ENCODE peak calls at places on chromosomes 16 and 17, in four cellular contexts. One of them, this sample, is unnamed.

GRCh38 chr17:60748232-60748631 is 70.6 kb downstream of the BCAS3 start:
- DNase-seq in IMR-90: no peak
- DNase-seq in H1: no peak
- DNase-seq in mesendoderm: no peak
- DNase-seq in this sample: no peak

GRCh38 chr16:82088483-82088882 is 53.4 kb downstream of the HSD17B2 start:
- DNase-seq in IMR-90: no peak
- DNase-seq in H1: no peak
- DNase-seq in mesendoderm: no peak
- DNase-seq in this sample: no peak

GRCh38 chr16:85782476-85782875 is 16.9 kb downstream of the EMC8 start:
- DNase-seq in IMR-90: peak
- DNase-seq in H1: no peak
- DNase-seq in mesendoderm: no peak
- DNase-seq in this sample: no peak

GRCh38 chr16:31344712-31345111 is 10.3 kb upstream of the ITGAX start:
- DNase-seq in IMR-90: no peak
- DNase-seq in H1: no peak
- DNase-seq in mesendoderm: no peak
- DNase-seq in this sample: no peak

GRCh38 chr17:73650147-73650546 is 5.9 kb upstream of the SDK2 start:
- DNase-seq in IMR-90: no peak
- DNase-seq in H1: no peak
- DNase-seq in mesendoderm: peak
- DNase-seq in this sample: peak

GRCh38 chr16:50372611-50373344 is 4.0 kb upstream of the BRD7 start:
- DNase-seq in IMR-90: peak
- DNase-seq in H1: no peak
- DNase-seq in mesendoderm: no peak
- DNase-seq in this sample: no peak

GRCh38 chr17:62661337-62661736 is 33.9 kb downstream of the MRC2 start:
- DNase-seq in IMR-90: no peak
- DNase-seq in H1: no peak
- DNase-seq in mesendoderm: no peak
- DNase-seq in this sample: no peak

GRCh38 chr17:78356163-78356713 is 3.6 kb downstream of the SOCS3 start:
- DNase-seq in IMR-90: peak
- DNase-seq in H1: peak
- DNase-seq in mesendoderm: peak
- DNase-seq in this sample: peak

GRCh38 chr17:81002013-81002384 is 10.4 kb downstream of the CHMP6 start:
- DNase-seq in IMR-90: no peak
- DNase-seq in H1: no peak
- DNase-seq in mesendoderm: no peak
- DNase-seq in this sample: no peak

GRCh38 chr17:62109378-62109902 is 44.4 kb upstream of the MED13 start:
- DNase-seq in IMR-90: peak
- DNase-seq in H1: peak
- DNase-seq in mesendoderm: peak
- DNase-seq in this sample: peak

GRCh38 chr17:76562734-76563148 is 22.9 kb downstream of the PRCD start:
- DNase-seq in IMR-90: peak
- DNase-seq in H1: no peak
- DNase-seq in mesendoderm: no peak
- DNase-seq in this sample: no peak

GRCh38 chr17:78051186-78051972 is 77.2 kb downstream of the TMC6 start:
- DNase-seq in IMR-90: no peak
- DNase-seq in H1: no peak
- DNase-seq in mesendoderm: no peak
- DNase-seq in this sample: no peak

GRCh38 chr16:15672514-15673167 is 22.6 kb downstream of the NDE1 start:
- DNase-seq in IMR-90: peak
- DNase-seq in H1: no peak
- DNase-seq in mesendoderm: peak
- DNase-seq in this sample: no peak

GRCh38 chr17:72392056-72393010 is 271.5 kb downstream of the SOX9 start:
- DNase-seq in IMR-90: peak
- DNase-seq in H1: no peak
- DNase-seq in mesendoderm: no peak
- DNase-seq in this sample: no peak

GRCh38 chr16:67666538-67667433 is at the start of the genes C16orf86 and ENKD1:
- DNase-seq in IMR-90: peak
- DNase-seq in H1: no peak
- DNase-seq in mesendoderm: peak
- DNase-seq in this sample: peak

GRCh38 chr16:27402964-27403600 is 1.1 kb downstream of the IL21R start:
- DNase-seq in IMR-90: no peak
- DNase-seq in H1: no peak
- DNase-seq in mesendoderm: no peak
- DNase-seq in this sample: no peak

GRCh38 chr17:78239489-78239931 is 8.1 kb downstream of the TMEM235 start:
- DNase-seq in IMR-90: no peak
- DNase-seq in H1: no peak
- DNase-seq in mesendoderm: no peak
- DNase-seq in this sample: peak

GRCh38 chr17:38451030-38451839 is 23.0 kb downstream of the ARHGAP23 start:
- DNase-seq in IMR-90: peak
- DNase-seq in H1: peak
- DNase-seq in mesendoderm: peak
- DNase-seq in this sample: peak

GRCh38 chr16:67967956-67968439 is 439 bp downstream of the SLC12A4 start:
- DNase-seq in IMR-90: peak
- DNase-seq in H1: no peak
- DNase-seq in mesendoderm: peak
- DNase-seq in this sample: no peak

GRCh38 chr16:61150351-61150750 is 885.9 kb downstream of the CDH8 start:
- DNase-seq in IMR-90: no peak
- DNase-seq in H1: no peak
- DNase-seq in mesendoderm: no peak
- DNase-seq in this sample: no peak

GRCh38 chr16:52251495-52251894 is 295.4 kb downstream of the TOX3 start:
- DNase-seq in IMR-90: no peak
- DNase-seq in H1: no peak
- DNase-seq in mesendoderm: no peak
- DNase-seq in this sample: no peak

GRCh38 chr16:52254753-52255152 is 292.2 kb downstream of the TOX3 start:
- DNase-seq in IMR-90: no peak
- DNase-seq in H1: no peak
- DNase-seq in mesendoderm: no peak
- DNase-seq in this sample: no peak

GRCh38 chr16:52252680-52253079 is 294.3 kb downstream of the TOX3 start:
- DNase-seq in IMR-90: no peak
- DNase-seq in H1: no peak
- DNase-seq in mesendoderm: no peak
- DNase-seq in this sample: peak

GRCh38 chr16:52257534-52257933 is 289.4 kb downstream of the TOX3 start:
- DNase-seq in IMR-90: no peak
- DNase-seq in H1: no peak
- DNase-seq in mesendoderm: no peak
- DNase-seq in this sample: no peak

GRCh38 chr16:52256310-52257078 is 290.4 kb downstream of the TOX3 start:
- DNase-seq in IMR-90: no peak
- DNase-seq in H1: no peak
- DNase-seq in mesendoderm: no peak
- DNase-seq in this sample: no peak
- H4K5ac ChIP-seq in IMR-90: no peak
- H4K5ac ChIP-seq in H1: no peak
- H4K5ac ChIP-seq in mesendoderm: no peak
- H4K5ac ChIP-seq in this sample: no peak

GRCh38 chr17:50199651-50200446 is 1.6 kb downstream of the COL1A1 start:
- DNase-seq in IMR-90: peak
- DNase-seq in H1: no peak
- DNase-seq in mesendoderm: peak
- DNase-seq in this sample: peak
- H2AK5ac ChIP-seq in IMR-90: peak
- H2AK5ac ChIP-seq in H1: no peak
- H2AK5ac ChIP-seq in mesendoderm: no peak
- H2AK5ac ChIP-seq in this sample: no peak

GRCh38 chr16:77304883-77305282 is 105.7 kb downstream of the SYCE1L start:
- DNase-seq in IMR-90: no peak
- DNase-seq in H1: no peak
- DNase-seq in mesendoderm: no peak
- DNase-seq in this sample: no peak

GRCh38 chr16:77306050-77306616 is 106.9 kb downstream of the SYCE1L start:
- DNase-seq in IMR-90: no peak
- DNase-seq in H1: no peak
- DNase-seq in mesendoderm: no peak
- DNase-seq in this sample: no peak

GRCh38 chr16:77310877-77311276 is 111.7 kb downstream of the SYCE1L start:
- DNase-seq in IMR-90: no peak
- DNase-seq in H1: no peak
- DNase-seq in mesendoderm: no peak
- DNase-seq in this sample: no peak

GRCh38 chr16:77304134-77304533 is 104.9 kb downstream of the SYCE1L start:
- DNase-seq in IMR-90: no peak
- DNase-seq in H1: no peak
- DNase-seq in mesendoderm: no peak
- DNase-seq in this sample: no peak

DNA sequence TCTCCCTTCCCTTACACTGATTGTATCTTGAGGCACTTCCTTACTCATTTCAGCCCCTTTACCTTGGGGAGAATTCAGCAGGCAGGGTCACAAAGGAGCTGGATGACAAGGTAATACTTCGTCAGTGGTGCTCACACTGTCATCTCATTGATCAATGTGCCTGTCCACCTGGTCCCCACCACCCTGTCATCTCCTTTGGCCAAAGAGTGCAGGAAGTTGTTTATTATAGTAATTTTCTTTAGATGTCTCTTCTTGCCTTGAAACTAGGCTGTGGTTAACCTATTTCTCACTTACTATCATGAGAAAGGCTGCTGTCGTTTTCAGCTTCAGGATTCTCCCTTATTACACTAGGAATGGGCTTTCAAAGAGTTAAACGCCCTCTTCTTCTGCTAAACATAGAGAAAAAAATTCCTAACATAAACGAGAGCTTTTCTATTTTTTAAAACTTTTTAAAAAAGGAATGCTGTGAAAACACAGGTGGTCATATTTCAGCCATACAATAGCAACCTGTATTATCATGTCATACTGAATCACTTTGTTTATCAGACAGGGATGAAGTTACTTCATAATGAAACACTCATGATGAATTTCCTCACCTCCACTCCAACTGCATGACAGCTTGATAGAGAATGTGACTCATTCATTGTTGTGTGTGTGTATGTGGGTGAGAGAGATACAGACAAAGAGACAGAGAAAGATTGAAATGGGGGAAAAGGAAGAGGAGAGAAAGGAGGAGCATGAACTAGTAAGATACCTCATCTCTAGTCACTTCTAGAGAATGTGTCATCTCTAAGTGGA is 108.8 kb downstream of the SYCE1L start:
- DNase-seq in IMR-90: peak
- DNase-seq in H1: no peak
- DNase-seq in mesendoderm: peak
- DNase-seq in this sample: no peak
- H3K4ac ChIP-seq in IMR-90: no peak
- H3K4ac ChIP-seq in H1: no peak
- H3K4ac ChIP-seq in mesendoderm: no peak
- H3K4ac ChIP-seq in this sample: no peak

GRCh38 chr17:28991779-28992178 is 14.1 kb downstream of the SEZ6 start:
- DNase-seq in IMR-90: no peak
- DNase-seq in H1: no peak
- DNase-seq in mesendoderm: no peak
- DNase-seq in this sample: no peak
- H4K5ac ChIP-seq in IMR-90: no peak
- H4K5ac ChIP-seq in H1: no peak
- H4K5ac ChIP-seq in mesendoderm: no peak
- H4K5ac ChIP-seq in this sample: no peak